ENCODE peak calls at places on chromosomes 16 and 17, in nine cellular contexts. M is Ammon's horn; B is NCI-H1105; C is stimulated activated naive CD8-positive, alpha-beta T cell treated with anti-CD3 and anti-CD28 coated beads, Interleukin-15, Interleukin-2, amounts not matched to agents 100 U/mL and 50 U/mL, for 24 hours; Y is stomach; W is CD4-positive, alpha-beta memory T cell; A is NCI-H460; L is uterus; H is mammary epithelial cell. J is an unnamed sample.

GRCh38 chr17:17739388-17740066 is 58.3 kb downstream of the RAI1 start:
- DNase-seq in L (peak), C (no peak), M (peak), Y (peak), W (no peak), B (no peak), A (no peak), H (peak), J (no peak)

GRCh38 chr16:89586853-89587252 is 11.3 kb downstream of the CPNE7 start:
- DNase-seq in L (no peak), C (no peak), H (no peak), W (no peak), Y (peak), B (no peak), M (no peak), A (no peak), J (no peak)

GRCh38 chr16:7161886-7162285 is 170.8 kb upstream of the RBFOX1 start:
- DNase-seq in W (no peak), A (no peak), M (no peak), C (no peak), Y (no peak), L (no peak), H (no peak), B (no peak), J (peak)

GRCh38 chr16:73339821-73340220 is 291.9 kb upstream of the ZFHX3 start:
- DNase-seq in M (no peak), H (no peak), C (no peak), A (no peak), L (no peak), Y (no peak), W (no peak), B (peak), J (no peak)

GRCh38 chr16:89022051-89022836 is 45.2 kb upstream of the CBFA2T3 start:
- DNase-seq in Y (no peak), B (no peak), L (no peak), W (no peak), M (no peak), H (no peak), C (no peak), A (no peak), J (no peak)

GRCh38 chr17:80991645-80992076 is at the start of gene CHMP6:
- DNase-seq in Y (peak), B (peak), M (peak), C (peak), L (peak), W (peak), H (peak), A (peak), J (peak)

GRCh38 chr16:21625026-21625425 is 25.6 kb downstream of the METTL9 start:
- DNase-seq in B (no peak), C (no peak), L (no peak), Y (no peak), M (no peak), H (no peak), A (no peak), W (no peak), J (no peak)

GRCh38 chr17:63999680-64000531 is 1.8 kb downstream of the PRR29 start:
- DNase-seq in L (peak), Y (no peak), A (no peak), C (no peak), W (no peak), B (no peak), H (no peak), M (no peak), J (no peak)

GRCh38 chr17:71361691-71362450 is 758.9 kb upstream of the SOX9 start:
- DNase-seq in C (no peak), Y (no peak), W (no peak), M (no peak), B (no peak), H (peak), L (no peak), A (no peak), J (no peak)

GRCh38 chr16:82454152-82454551 is 172.6 kb upstream of the CDH13 start:
- DNase-seq in A (no peak), L (no peak), B (no peak), Y (no peak), H (no peak), M (no peak), W (no peak), C (no peak), J (no peak)

GRCh38 chr16:62503073-62503472 is 466.8 kb upstream of the CDH8 start:
- DNase-seq in H (no peak), L (no peak), Y (no peak), C (no peak), A (no peak), W (no peak), B (no peak), M (no peak), J (no peak)

GRCh38 chr16:57204675-57205074 is 18.5 kb downstream of the RSPRY1 start:
- DNase-seq in Y (no peak), L (no peak), C (no peak), M (no peak), A (no peak), B (no peak), W (no peak), H (no peak), J (no peak)

GRCh38 chr17:58219007-58219788 is at the start of gene MKS1:
- DNase-seq in C (peak), Y (peak), H (peak), W (peak), A (peak), B (peak), L (peak), M (peak), J (peak)

GRCh38 chr17:71472809-71473789 is 647.7 kb upstream of the SOX9 start:
- DNase-seq in C (no peak), Y (no peak), A (peak), M (peak), H (peak), B (peak), L (no peak), W (no peak), J (peak)

GRCh38 chr16:81136331-81137011 is 40.3 kb upstream of the GCSH start:
- DNase-seq in M (peak), C (no peak), A (no peak), L (no peak), B (no peak), Y (no peak), W (no peak), H (no peak), J (no peak)

GRCh38 chr17:41284546-41284945 is 9.0 kb downstream of the KRTAP9-7 start:
- DNase-seq in M (peak), A (no peak), C (no peak), Y (no peak), L (no peak), B (no peak), H (no peak), W (no peak), J (no peak)

GRCh38 chr17:40510328-40510648 is 8.9 kb upstream of the TNS4 start:
- DNase-seq in Y (no peak), W (no peak), C (no peak), A (no peak), H (peak), L (peak), B (no peak), M (no peak), J (peak)

GRCh38 chr17:65515512-65515911 is 45.9 kb downstream of the AXIN2 start:
- DNase-seq in L (no peak), C (no peak), H (no peak), A (no peak), B (no peak), W (no peak), Y (no peak), M (no peak), J (no peak)

GRCh38 chr17:10622610-10623485 is 34.3 kb downstream of the MYH3 start:
- DNase-seq in W (no peak), L (no peak), Y (no peak), C (no peak), A (no peak), B (no peak), H (peak), M (no peak), J (no peak)

GRCh38 chr16:75764154-75764768 is 38.0 kb upstream of the CPHXL start:
- DNase-seq in B (peak), C (peak), Y (peak), H (peak), L (peak), M (peak), W (peak), A (peak), J (peak)

GRCh38 chr16:85086347-85087291 is 25.7 kb downstream of the CIBAR2 start:
- DNase-seq in A (peak), C (peak), L (peak), Y (peak), M (peak), W (peak), H (peak), B (peak), J (peak)

GRCh38 chr16:57892041-57892440 is 78.9 kb downstream of the CNGB1 start:
- DNase-seq in A (no peak), W (no peak), H (peak), Y (no peak), L (no peak), B (no peak), C (no peak), M (no peak), J (no peak)

GRCh38 chr16:3881499-3881995 is 1.0 kb upstream of the CREBBP start:
- DNase-seq in H (peak), C (peak), M (no peak), Y (no peak), W (no peak), L (peak), A (no peak), B (no peak), J (no peak)

GRCh38 chr17:76351526-76352071 is 2.1 kb downstream of the PRPSAP1 start:
- DNase-seq in H (no peak), B (no peak), A (no peak), M (no peak), L (no peak), W (no peak), Y (no peak), C (no peak), J (no peak)

GRCh38 chr16:26802440-26802839 is 264.3 kb upstream of the C16orf82 start:
- DNase-seq in H (no peak), L (no peak), C (no peak), M (no peak), Y (no peak), A (no peak), B (no peak), W (no peak), J (no peak)

GRCh38 chr16:84806890-84807258 is 12.9 kb upstream of the CRISPLD2 start:
- DNase-seq in C (no peak), H (no peak), M (no peak), B (no peak), W (no peak), A (no peak), Y (no peak), L (no peak), J (no peak)

GRCh38 chr16:1469693-1470201 is 5.1 kb downstream of the CLCN7 start:
- DNase-seq in B (no peak), W (no peak), H (no peak), C (no peak), A (no peak), Y (no peak), M (no peak), L (no peak), J (no peak)

J was measured in cerebellar cortex.